ENCODE peak calls at places on chromosomes 5 and 9, in five cellular contexts. N is BJ, E is cardiac muscle cell, W is neural progenitor cell, R is Panc1. G is an unnamed sample.

GRCh38 chr9:14692536-14692917 is 705 bp downstream of the ZDHHC21 start:
- DNase-seq in N (no peak), E (no peak), W (no peak), R (no peak), G (no peak)

GRCh38 chr9:83646500-83647239 is 23.7 kb downstream of the IDNK start:
- DNase-seq in N (no peak), E (no peak), W (no peak), R (no peak), G (no peak)

GRCh38 chr9:129237195-129237611 is 59.1 kb upstream of the IER5L start:
- DNase-seq in N (no peak), E (peak; percentile 73), W (no peak), R (no peak), G (no peak)

GRCh38 chr9:693460-694390 is 147.8 kb upstream of the DMRT1 start:
- DNase-seq in N (no peak), E (peak; percentile 84), W (no peak), R (no peak), G (no peak)

GRCh38 chr9:5310851-5311250 is 6.3 kb upstream of the RLN2 start:
- DNase-seq in N (no peak), E (no peak), W (no peak), R (no peak), G (no peak)

GRCh38 chr9:135896626-135897025 is 10.7 kb downstream of the CAMSAP1 start:
- DNase-seq in N (no peak), E (no peak), W (no peak), R (no peak), G (no peak)

GRCh38 chr9:33272061-33272460 is 7.2 kb downstream of the CHMP5 start:
- DNase-seq in N (no peak), E (no peak), W (no peak), R (no peak), G (no peak)

GRCh38 chr5:393846-394275 is 49.1 kb upstream of the EXOC3 start:
- DNase-seq in N (no peak), E (peak; percentile 20), W (peak; percentile 45), R (no peak), G (no peak)

GRCh38 chr9:116646661-116647514 is 40.2 kb upstream of the TRIM32 start:
- DNase-seq in N (no peak), E (peak; percentile 79), W (peak; percentile 65), R (no peak), G (peak; percentile 12)

GRCh38 chr5:180526265-180526664 is 32.1 kb downstream of the CNOT6 start:
- DNase-seq in N (no peak), E (no peak), W (no peak), R (no peak), G (no peak)

GRCh38 chr9:86685556-86685955 is 261.8 kb downstream of the GAS1 start:
- DNase-seq in N (no peak), E (no peak), W (no peak), R (no peak), G (no peak)

GRCh38 chr9:77384406-77384805 is 207.1 kb downstream of the VPS13A start:
- DNase-seq in N (no peak), E (peak; percentile 42), W (no peak), R (no peak), G (no peak)

GRCh38 chr5:104179057-104179456 is 616.5 kb upstream of the NUDT12 start:
- DNase-seq in N (no peak), E (peak; percentile 66), W (peak; percentile 63), R (peak; percentile 51), G (peak; percentile 49)

GRCh38 chr9:22147818-22148573 is 138.9 kb upstream of the CDKN2B start:
- DNase-seq in N (no peak), E (peak; percentile 91), W (no peak), R (no peak), G (no peak)

GRCh38 chr5:26740182-26740581 is 298.2 kb downstream of the CDH9 start:
- DNase-seq in N (no peak), E (no peak), W (no peak), R (no peak), G (no peak)

GRCh38 chr9:75960561-75960960 is 70.1 kb downstream of the PCSK5 start:
- DNase-seq in N (no peak), E (no peak), W (no peak), R (no peak), G (no peak)

GRCh38 chr9:127180457-127181314 is 58.3 kb upstream of the ANGPTL2 start:
- DNase-seq in N (no peak), E (no peak), W (no peak), R (no peak), G (no peak)

GRCh38 chr9:127452481-127453092 is 1.3 kb downstream of the LRSAM1 start:
- DNase-seq in N (no peak), E (peak; percentile 73), W (no peak), R (no peak), G (no peak)

GRCh38 chr9:1869843-1870242 is 145.3 kb upstream of the SMARCA2 start:
- DNase-seq in N (no peak), E (peak; percentile 12), W (peak; percentile 64), R (no peak), G (peak; percentile 55)

GRCh38 chr5:99138911-99139310 is 210.1 kb upstream of the CHD1 start:
- DNase-seq in N (no peak), E (no peak), W (no peak), R (no peak), G (no peak)

GRCh38 chr5:40653221-40654022 is 26.3 kb upstream of the PTGER4 start:
- DNase-seq in N (no peak), E (no peak), W (no peak), R (no peak), G (no peak)

GRCh38 chr9:81631213-81631745 is 58.1 kb downstream of the TLE1 start:
- DNase-seq in N (no peak), E (no peak), W (no peak), R (no peak), G (no peak)

GRCh38 chr9:121692606-121693505 is 41.4 kb downstream of the DAB2IP start:
- DNase-seq in N (peak; percentile 37), E (no peak), W (peak; percentile 79), R (no peak), G (no peak)

GRCh38 chr9:81686614-81687520 is 2.5 kb downstream of the TLE1 start:
- DNase-seq in N (no peak), E (peak; percentile 89), W (peak; percentile 96), R (no peak), G (peak; percentile 83)

GRCh38 chr9:133609311-133610098 is at the start of gene FAM163B:
- DNase-seq in N (no peak), E (peak; percentile 69), W (peak; percentile 90), R (no peak), G (peak; percentile 78)

GRCh38 chr9:4197548-4197947 is 102.3 kb downstream of the GLIS3 start:
- DNase-seq in N (no peak), E (no peak), W (no peak), R (no peak), G (no peak)

GRCh38 chr9:21994996-21995651 is 533 bp downstream of the CDKN2B-AS1 start:
- DNase-seq in N (no peak), E (peak; percentile 74), W (peak; percentile 87), R (no peak), G (peak; percentile 64)

GRCh38 chr5:131082034-131082550 is 83.0 kb downstream of the HINT1 start:
- DNase-seq in N (no peak), E (peak; percentile 10), W (no peak), R (no peak), G (no peak)

GRCh38 chr9:38390442-38390841 is 2.1 kb upstream of the ALDH1B1 start:
- DNase-seq in N (no peak), E (no peak), W (no peak), R (no peak), G (no peak)

GRCh38 chr5:180790020-180790419 is 12.6 kb downstream of the MGAT1 start:
- DNase-seq in N (no peak), E (no peak), W (peak; percentile 49), R (no peak), G (peak; percentile 60)

GRCh38 chr5:78899922-78900362 is 85.2 kb downstream of the ARSB start:
- DNase-seq in N (no peak), E (peak; percentile 77), W (peak; percentile 78), R (no peak), G (peak; percentile 57)

GRCh38 chr9:131676431-131676972 is 63.4 kb downstream of the RAPGEF1 start:
- DNase-seq in N (no peak), E (no peak), W (no peak), R (no peak), G (no peak)

GRCh38 chr5:180343846-180344327 is 9.2 kb downstream of the GFPT2 start:
- DNase-seq in N (no peak), E (peak; percentile 83), W (peak; percentile 49), R (no peak), G (no peak)

GRCh38 chr5:14138608-14139540 is 4.3 kb upstream of the TRIO start:
- DNase-seq in N (no peak), E (no peak), W (no peak), R (no peak), G (no peak)

GRCh38 chr5:77514457-77514856 is 22.3 kb upstream of the WDR41 start:
- DNase-seq in N (no peak), E (no peak), W (no peak), R (no peak), G (no peak)

GRCh38 chr5:77518304-77518703 is 26.2 kb upstream of the WDR41 start:
- DNase-seq in N (no peak), E (peak; percentile 24), W (peak; percentile 58), R (no peak), G (no peak)
- TF ChIP-seq CTCF in N (no peak), E (no peak), W (peak; percentile 59), R (peak; percentile 50), G (no peak)

GRCh38 chr9:98707158-98708102 is 1.3 kb downstream of the GABBR2 start:
- DNase-seq in N (no peak), E (peak; percentile 86), W (peak; percentile 94), R (no peak), G (peak; percentile 72)
- TF ChIP-seq CTCF in N (peak; percentile 79), E (peak; percentile 70), W (peak; percentile 74), R (peak; percentile 81), G (peak; percentile 49)

GRCh38 chr5:68745459-68745858 is 348.4 kb upstream of the SLC30A5 start:
- DNase-seq in N (no peak), E (peak; percentile 58), W (no peak), R (no peak), G (no peak)
- TF ChIP-seq CTCF in N (peak; percentile 40), E (peak; percentile 54), W (peak; percentile 39), R (peak; percentile 12), G (no peak)

GRCh38 chr5:31481531-31481930 is 50.4 kb downstream of the DROSHA start:
- DNase-seq in N (no peak), E (no peak), W (no peak), R (no peak), G (no peak)

GRCh38 chr5:31485376-31486207 is 46.3 kb downstream of the DROSHA start:
- DNase-seq in N (no peak), E (no peak), W (no peak), R (no peak), G (no peak)

GRCh38 chr5:31492824-31493223 is 39.1 kb downstream of the DROSHA start:
- DNase-seq in N (no peak), E (peak; percentile 14), W (no peak), R (no peak), G (no peak)

DNA sequence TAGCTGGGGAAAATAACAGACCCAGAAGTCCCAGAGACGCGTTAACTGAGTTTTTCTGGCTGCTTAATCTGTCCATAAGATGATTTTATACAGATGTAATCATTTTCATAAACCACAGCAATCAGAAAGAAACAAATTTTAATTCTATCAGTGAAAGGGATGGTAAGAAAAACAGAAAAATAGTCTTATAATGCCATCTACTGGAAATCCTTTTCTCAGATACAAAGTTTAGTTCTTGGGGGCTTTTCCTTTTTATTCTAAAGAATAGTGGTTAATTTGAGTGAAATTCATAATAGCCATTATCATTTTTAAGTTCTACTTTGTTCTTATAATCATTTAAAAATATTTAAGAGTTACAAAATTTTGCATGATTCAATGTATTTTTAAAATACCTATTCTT is 44.4 kb downstream of the DROSHA start:
- DNase-seq in N (no peak), E (no peak), W (no peak), R (no peak), G (no peak)
- TF ChIP-seq CTCF in N (no peak), E (no peak), W (peak; percentile 23), R (no peak), G (no peak)

GRCh38 chr5:61010759-61011460 is 65.9 kb downstream of the NDUFAF2 start:
- DNase-seq in N (no peak), E (peak; percentile 33), W (peak; percentile 31), R (no peak), G (peak; percentile 16)
- TF ChIP-seq CTCF in N (peak; percentile 26), E (peak; percentile 38), W (peak; percentile 53), R (peak; percentile 47), G (peak; percentile 23)